ENCODE peak calls at places on chromosome 19, in six cellular contexts. A is GM12878, Z is K562, K is SK-N-SH, I is HCT116, X is HepG2. C is an unnamed sample.

GRCh38 chr19:46082728-46083050 is 41.8 kb downstream of the IGFL3 start:
- DNase-seq in K (no peak), A (no peak), X (no peak), I (no peak), Z (no peak), C (no peak)

GRCh38 chr19:45746866-45747265 is 13.6 kb downstream of the MEIOSIN start:
- DNase-seq in I (no peak), Z (no peak), A (no peak), K (no peak), X (no peak), C (no peak)

GRCh38 chr19:48618278-48618915 is 581 bp downstream of the RPL18 start:
- DNase-seq in K (no peak), X (no peak), Z (no peak), A (no peak), I (no peak), C (no peak)

GRCh38 chr19:45585158-45585577 is 566 bp upstream of the OPA3 start:
- DNase-seq in A (no peak), K (no peak), I (no peak), X (no peak), Z (no peak), C (no peak)

GRCh38 chr19:6613711-6614110 is 22.8 kb upstream of the CD70 start:
- DNase-seq in X (no peak), Z (no peak), I (no peak), A (no peak), K (no peak), C (no peak)

GRCh38 chr19:39544201-39544903 is 4.4 kb upstream of the EID2 start:
- DNase-seq in I (no peak), X (no peak), A (no peak), K (no peak), Z (no peak), C (no peak)

GRCh38 chr19:38145627-38146026 is 78.4 kb downstream of the DPF1 start:
- DNase-seq in A (no peak), X (no peak), Z (no peak), K (no peak), I (no peak), C (no peak)

GRCh38 chr19:29293736-29294342 is 80.9 kb upstream of the UQCRFS1 start:
- DNase-seq in A (no peak), Z (no peak), I (no peak), X (no peak), K (no peak), C (no peak)

GRCh38 chr19:8484331-8484894 is 18.0 kb downstream of the PRAM1 start:
- DNase-seq in I (no peak), A (no peak), X (no peak), K (no peak), Z (no peak), C (no peak)

GRCh38 chr19:44509478-44509877 is 9.2 kb upstream of the ZNF180 start:
- DNase-seq in Z (no peak), K (no peak), I (no peak), X (no peak), A (no peak), C (no peak)

GRCh38 chr19:32798201-32798600 is 71.4 kb downstream of the SLC7A9 start:
- DNase-seq in Z (no peak), I (no peak), A (no peak), K (no peak), X (no peak), C (no peak)

GRCh38 chr19:16541526-16542044 is 652 bp downstream of the CHERP start:
- DNase-seq in A (no peak), Z (peak), X (no peak), I (no peak), K (peak), C (no peak)

GRCh38 chr19:771332-771785 is 20.4 kb downstream of the MISP start:
- DNase-seq in Z (peak), I (peak), X (peak), K (peak), A (no peak), C (no peak)

GRCh38 chr19:35986664-35987570 is 8.1 kb upstream of the SDHAF1 start:
- DNase-seq in I (no peak), A (no peak), K (peak), X (no peak), Z (peak), C (no peak)

GRCh38 chr19:7642295-7643046 is 5.6 kb downstream of the STXBP2 start:
- DNase-seq in K (no peak), X (no peak), Z (no peak), I (no peak), A (no peak), C (no peak)

GRCh38 chr19:50720921-50721291 is 1.3 kb upstream of the SHANK1 start:
- DNase-seq in A (no peak), Z (no peak), K (no peak), I (no peak), X (no peak), C (no peak)

GRCh38 chr19:3483226-3483628 is at the start of gene SMIM44:
- DNase-seq in I (no peak), A (no peak), X (no peak), K (no peak), Z (no peak), C (no peak)

GRCh38 chr19:15453091-15453498 is 3.3 kb upstream of the WIZ start:
- DNase-seq in X (no peak), I (no peak), A (no peak), Z (no peak), K (peak), C (no peak)

GRCh38 chr19:37975071-37975470 is 68.1 kb downstream of the SIPA1L3 start:
- DNase-seq in Z (no peak), X (no peak), I (no peak), A (no peak), K (no peak), C (no peak)

GRCh38 chr19:16076958-16077611 is 790 bp downstream of the TPM4 start:
- DNase-seq in I (no peak), X (no peak), A (no peak), K (peak), Z (peak), C (no peak)

GRCh38 chr19:57720878-57721277 is 6.5 kb downstream of the ZNF671 start:
- DNase-seq in Z (no peak), K (no peak), A (no peak), I (no peak), X (no peak), C (no peak)

GRCh38 chr19:43957891-43958290 is 6.9 kb downstream of the ZNF221 start:
- DNase-seq in X (peak), K (no peak), A (no peak), I (no peak), Z (no peak), C (no peak)

GRCh38 chr19:58538257-58539168 is 5.4 kb upstream of the TRIM28 start:
- DNase-seq in Z (no peak), I (no peak), A (no peak), X (no peak), K (no peak), C (no peak)

GRCh38 chr19:58229255-58229639 is 533 bp downstream of the ZNF544 start:
- DNase-seq in A (no peak), I (no peak), X (peak), Z (no peak), K (peak), C (no peak)

GRCh38 chr19:12834976-12835757 is 788 bp upstream of the RTBDN start:
- DNase-seq in K (peak), I (peak), Z (peak), A (no peak), X (no peak), C (no peak)

GRCh38 chr19:39444598-39445257 is 654 bp upstream of the SUPT5H start:
- DNase-seq in X (no peak), I (no peak), K (no peak), Z (no peak), A (no peak), C (no peak)

GRCh38 chr19:49952475-49952829 is 8.5 kb downstream of the SIGLEC11 start:
- DNase-seq in K (no peak), X (no peak), I (no peak), Z (no peak), A (no peak), C (no peak)

GRCh38 chr19:43594710-43595604 is 977 bp downstream of the IRGQ start:
- DNase-seq in Z (peak), I (peak), K (peak), A (no peak), X (peak), C (no peak)

GRCh38 chr19:5064896-5065295 is 96.0 kb downstream of the KDM4B start:
- DNase-seq in X (no peak), I (no peak), A (no peak), Z (no peak), K (no peak), C (no peak)

GRCh38 chr19:5062195-5062594 is 93.3 kb downstream of the KDM4B start:
- DNase-seq in Z (no peak), I (no peak), A (no peak), X (no peak), K (no peak), C (no peak)

GRCh38 chr19:5065717-5066116 is 96.8 kb downstream of the KDM4B start:
- DNase-seq in Z (no peak), I (no peak), X (no peak), A (no peak), K (no peak), C (no peak)

GRCh38 chr19:5062799-5063198 is 93.9 kb downstream of the KDM4B start:
- DNase-seq in A (no peak), K (no peak), I (no peak), Z (no peak), X (no peak), C (no peak)

DNA sequence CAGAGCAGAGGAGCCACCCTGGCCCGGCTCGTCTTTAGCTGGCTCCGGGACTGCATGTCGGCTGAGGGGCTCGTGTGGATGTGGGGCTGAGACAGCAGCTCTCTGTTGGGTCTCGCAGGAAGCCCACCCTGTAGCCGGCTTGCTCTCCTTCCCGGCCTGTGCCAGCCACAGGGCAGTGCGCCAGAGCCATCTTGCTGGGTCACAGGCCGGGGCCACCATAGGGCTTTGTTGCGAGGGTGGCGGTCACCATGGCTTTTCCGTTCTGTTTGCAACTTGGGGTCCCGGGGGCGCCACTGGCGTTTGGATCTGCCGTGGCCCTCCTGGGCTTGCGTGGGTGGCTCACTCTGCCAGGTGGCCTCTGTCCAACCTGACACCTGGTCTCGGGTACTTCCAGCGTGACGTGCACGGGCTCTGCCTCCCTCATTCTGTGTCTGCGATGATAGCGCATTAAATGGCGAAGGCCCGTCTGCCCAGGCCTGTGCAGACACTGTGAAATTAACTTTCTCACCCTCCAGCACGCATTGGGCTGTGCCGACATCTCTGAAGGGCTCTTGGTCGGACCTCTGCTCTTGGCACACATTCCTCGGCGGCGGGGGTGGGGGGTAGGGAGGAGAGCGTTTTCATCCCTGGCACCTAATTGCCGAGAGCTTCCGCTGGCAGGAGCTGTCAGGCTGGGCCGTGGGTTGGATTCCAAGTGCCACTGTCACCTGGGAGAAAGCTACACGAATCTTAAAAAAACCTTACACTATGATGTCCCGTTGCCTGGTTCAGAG is 95.1 kb downstream of the KDM4B start:
- DNase-seq in Z (no peak), K (no peak), X (no peak), A (no peak), I (no peak), C (no peak)
- TF ChIP-seq SIN3A in Z (no peak), K (no peak), X (no peak), A (no peak), I (no peak), C (no peak)

GRCh38 chr19:52270266-52270885 is 989 bp downstream of the ZNF766 start:
- DNase-seq in Z (peak), A (no peak), I (no peak), X (no peak), K (peak), C (no peak)
- TF ChIP-seq REST in Z (no peak), A (no peak), I (no peak), X (no peak), K (no peak), C (no peak)

GRCh38 chr19:34367424-34367957 is 2.5 kb downstream of the GPI start:
- DNase-seq in I (no peak), Z (no peak), X (no peak), K (no peak), A (no peak), C (no peak)

GRCh38 chr19:34368338-34368737 is 3.3 kb downstream of the GPI start:
- DNase-seq in I (no peak), Z (no peak), X (no peak), A (no peak), K (no peak), C (no peak)

GRCh38 chr19:34364830-34365462 is at the start of gene GPI:
- DNase-seq in Z (peak), I (no peak), X (peak), K (peak), A (no peak), C (no peak)

GRCh38 chr19:34365463-34366401 is 736 bp downstream of the GPI start:
- DNase-seq in X (no peak), I (no peak), K (peak), Z (peak), A (no peak), C (no peak)

DNA sequence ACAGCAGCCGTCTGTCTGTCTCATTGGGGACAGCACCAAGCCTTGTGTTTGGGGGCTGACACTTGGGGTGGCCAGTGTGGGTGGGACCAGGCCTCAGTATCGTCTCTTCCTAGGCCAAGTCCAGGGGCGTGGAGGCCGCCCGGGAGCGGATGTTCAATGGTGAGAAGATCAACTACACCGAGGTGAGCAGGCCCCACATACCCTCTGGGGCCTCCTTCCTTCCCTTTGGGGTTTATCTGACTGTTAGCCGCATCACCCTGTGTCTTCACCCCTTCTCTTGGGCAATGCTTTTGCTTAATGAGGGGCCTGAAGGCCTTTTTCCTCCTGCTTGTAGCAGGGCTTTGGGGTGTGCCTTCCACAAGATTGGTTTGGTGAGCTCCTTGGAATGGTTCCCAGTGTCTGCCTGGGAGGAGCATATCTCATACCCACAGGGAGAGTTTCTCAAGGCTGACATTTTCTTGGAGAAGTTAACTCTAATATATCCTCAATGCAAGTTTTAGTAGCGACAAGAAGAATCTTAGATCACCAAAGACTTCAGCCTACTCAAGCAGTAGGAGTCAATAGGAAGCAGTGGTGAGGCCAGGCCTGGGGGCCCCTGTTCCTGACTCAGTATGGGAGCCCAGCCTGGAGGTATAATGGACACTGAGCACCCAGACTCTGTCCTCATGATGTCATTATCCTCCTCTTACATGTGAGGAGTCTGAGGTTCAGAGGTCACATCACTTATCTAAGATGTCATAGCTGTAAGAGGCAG is 1.9 kb downstream of the GPI start:
- DNase-seq in I (no peak), A (no peak), Z (peak), X (no peak), K (no peak), C (no peak)
- H3K4me3 ChIP-seq in I (peak), A (peak), Z (peak), X (peak), K (peak), C (no peak)

DNA sequence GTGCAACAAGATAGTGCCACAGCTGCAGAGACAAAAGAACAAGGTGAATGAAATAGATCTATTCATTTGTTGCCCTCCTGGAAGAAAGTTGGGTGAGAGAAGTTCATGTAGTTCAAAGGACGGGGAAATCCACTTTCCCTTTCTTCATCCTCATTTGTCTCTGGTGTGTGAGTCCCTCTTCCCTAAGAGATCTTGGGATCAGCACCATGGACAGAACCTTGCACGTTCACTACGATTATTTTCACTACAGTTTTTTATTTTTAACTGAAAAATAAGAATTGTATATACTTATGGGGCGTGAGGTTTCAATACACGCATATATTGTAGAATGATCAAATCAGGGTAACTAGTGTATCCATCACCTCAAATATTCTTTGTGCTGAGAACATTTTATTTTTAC is 29.2 kb downstream of the NLRP5 start:
- DNase-seq in K (no peak), I (no peak), X (peak), A (no peak), Z (peak), C (no peak)
- TF ChIP-seq SIN3A in K (no peak), I (no peak), X (no peak), A (no peak), Z (no peak), C (no peak)

GRCh38 chr19:14113762-14114414 is 3.7 kb downstream of the PRKACA start:
- DNase-seq in X (no peak), A (no peak), I (peak), Z (peak), K (no peak), C (no peak)
- TF ChIP-seq REST in X (no peak), A (no peak), I (no peak), Z (peak), K (no peak), C (no peak)

GRCh38 chr19:41706741-41707501 is 1.5 kb upstream of the CEACAM5 start:
- DNase-seq in I (peak), K (peak), X (peak), Z (peak), A (peak), C (peak)
- H3K4me3 ChIP-seq in I (peak), K (peak), X (no peak), Z (peak), A (no peak), C (peak)

GRCh38 chr19:30666301-30666803 is 294.2 kb downstream of the ZNF536 start:
- DNase-seq in X (peak), Z (peak), K (peak), I (no peak), A (no peak), C (peak)
- TF ChIP-seq SIN3A in X (no peak), Z (no peak), K (no peak), I (no peak), A (no peak), C (no peak)

GRCh38 chr19:47509170-47509847 is 5.6 kb downstream of the NAPA start:
- DNase-seq in A (no peak), K (no peak), I (no peak), Z (no peak), X (no peak), C (no peak)
- TF ChIP-seq REST in A (no peak), K (no peak), I (no peak), Z (no peak), X (no peak), C (no peak)

GRCh38 chr19:18609717-18610051 is 3.0 kb upstream of the TMEM59L start:
- DNase-seq in A (no peak), Z (no peak), X (no peak), K (peak), I (no peak), C (no peak)

GRCh38 chr19:18611327-18612050 is 1.2 kb upstream of the TMEM59L start:
- DNase-seq in I (no peak), X (peak), K (peak), Z (peak), A (no peak), C (no peak)

GRCh38 chr19:18610556-18611326 is 1.9 kb upstream of the TMEM59L start:
- DNase-seq in Z (peak), X (peak), A (no peak), I (no peak), K (peak), C (no peak)

GRCh38 chr19:18608805-18609716 is 2.5 kb upstream of the CRLF1 start:
- DNase-seq in K (peak), X (no peak), A (no peak), I (no peak), Z (no peak), C (no peak)

DNA sequence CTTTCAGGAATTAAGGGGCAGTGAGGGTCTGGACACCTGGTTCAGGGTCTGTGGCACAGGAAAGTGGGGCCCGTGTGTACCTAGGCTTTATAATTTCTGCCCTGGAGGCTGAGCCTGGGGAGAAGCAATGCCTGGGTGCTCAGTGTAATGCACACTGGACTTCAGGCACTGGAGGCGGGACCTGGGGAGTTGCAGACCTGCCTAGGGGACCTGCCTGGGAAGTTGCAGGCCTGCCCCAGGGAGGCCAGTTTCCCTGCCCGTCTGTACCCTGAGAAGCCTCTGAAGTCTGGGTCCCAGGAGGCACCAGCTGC is 2.5 kb upstream of the TMEM59L start:
- DNase-seq in Z (no peak), A (no peak), K (peak), X (no peak), I (no peak), C (no peak)
- H3K4me3 ChIP-seq in Z (no peak), A (no peak), K (no peak), X (peak), I (no peak), C (no peak)

GRCh38 chr19:2352121-2352520 is 7.9 kb upstream of the TMPRSS9 start:
- DNase-seq in K (no peak), Z (no peak), X (no peak), A (no peak), I (no peak), C (no peak)

GRCh38 chr19:2351591-2351990 is 8.5 kb upstream of the TMPRSS9 start:
- DNase-seq in Z (no peak), K (no peak), A (no peak), I (no peak), X (no peak), C (no peak)

GRCh38 chr19:2353159-2353894 is 6.7 kb upstream of the TMPRSS9 start:
- DNase-seq in X (no peak), K (no peak), Z (no peak), I (no peak), A (no peak), C (no peak)

GRCh38 chr19:2353895-2354592 is 6.0 kb upstream of the TMPRSS9 start:
- DNase-seq in I (no peak), Z (no peak), A (no peak), X (no peak), K (no peak), C (no peak)

DNA sequence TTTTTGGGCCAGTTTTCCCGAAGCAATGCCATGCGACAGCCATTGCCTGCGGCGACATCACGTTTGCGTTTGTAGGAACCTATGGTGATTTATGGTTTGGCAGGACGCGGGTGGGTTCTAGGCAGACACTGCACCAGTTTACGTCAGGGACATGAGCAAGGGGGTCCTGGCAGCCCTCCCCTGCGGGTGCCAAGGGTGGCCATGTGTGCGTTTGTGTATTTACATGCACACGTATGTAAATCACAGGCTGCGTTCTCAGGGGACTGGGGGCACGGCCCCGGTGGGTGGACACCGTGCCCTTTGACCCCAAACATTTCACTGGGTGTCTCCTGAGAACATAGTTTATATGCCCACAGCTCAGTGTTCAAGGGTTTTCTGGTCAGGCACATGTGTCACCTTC is 9.4 kb upstream of the TMPRSS9 start:
- DNase-seq in Z (no peak), I (no peak), A (no peak), K (no peak), X (no peak), C (no peak)
- TF ChIP-seq SIN3A in Z (no peak), I (no peak), A (no peak), K (no peak), X (no peak), C (no peak)